ENCODE peak calls at places on chromosomes 5 and 9, in five cellular contexts. One of them, this sample, is unnamed.

GRCh38 chr5:75611324-75612210 is at the start of gene ANKDD1B:
- DNase-seq in HCT116: no peak
- DNase-seq in HepG2: no peak
- DNase-seq in H1: no peak
- DNase-seq in K562: no peak
- DNase-seq in this sample: peak; percentile 59

GRCh38 chr5:10528056-10528816 is 35.6 kb upstream of the ANKRD33B start:
- DNase-seq in K562: no peak
- DNase-seq in HCT116: no peak
- DNase-seq in HepG2: no peak
- DNase-seq in H1: no peak
- DNase-seq in this sample: no peak

GRCh38 chr5:155575861-155576260 is 562.3 kb downstream of the KIF4B start:
- DNase-seq in K562: no peak
- DNase-seq in HepG2: no peak
- DNase-seq in HCT116: no peak
- DNase-seq in H1: no peak
- DNase-seq in this sample: no peak

GRCh38 chr5:82713811-82714210 is 363.4 kb downstream of the TMEM167A start:
- DNase-seq in HCT116: no peak
- DNase-seq in K562: no peak
- DNase-seq in HepG2: no peak
- DNase-seq in H1: no peak
- DNase-seq in this sample: no peak

GRCh38 chr5:78634634-78635033 is 13.9 kb downstream of the LHFPL2 start:
- DNase-seq in H1: no peak
- DNase-seq in HepG2: no peak
- DNase-seq in K562: peak; percentile 45
- DNase-seq in HCT116: no peak
- DNase-seq in this sample: no peak

GRCh38 chr5:68288756-68289134 is 73.2 kb downstream of the PIK3R1 start:
- DNase-seq in H1: no peak
- DNase-seq in HCT116: no peak
- DNase-seq in K562: peak; percentile 37
- DNase-seq in HepG2: no peak
- DNase-seq in this sample: peak; percentile 15

GRCh38 chr5:25339541-25339940 is 694.8 kb upstream of the CDH10 start:
- DNase-seq in HepG2: no peak
- DNase-seq in HCT116: no peak
- DNase-seq in H1: no peak
- DNase-seq in K562: no peak
- DNase-seq in this sample: no peak

GRCh38 chr9:12880406-12881016 is 105.7 kb downstream of the LURAP1L start:
- DNase-seq in H1: no peak
- DNase-seq in K562: no peak
- DNase-seq in HCT116: no peak
- DNase-seq in HepG2: no peak
- DNase-seq in this sample: no peak

GRCh38 chr5:80083115-80083890 is 48.2 kb downstream of the THBS4 start:
- DNase-seq in HCT116: peak; percentile 71
- DNase-seq in HepG2: peak; percentile 54
- DNase-seq in K562: peak; percentile 70
- DNase-seq in H1: no peak
- DNase-seq in this sample: peak; percentile 25

GRCh38 chr5:150661086-150661485 is at the start of gene MYOZ3:
- DNase-seq in HepG2: no peak
- DNase-seq in HCT116: no peak
- DNase-seq in H1: no peak
- DNase-seq in K562: no peak
- DNase-seq in this sample: no peak

GRCh38 chr5:94217216-94217615 is 401.2 kb downstream of the KIAA0825 start:
- DNase-seq in HCT116: no peak
- DNase-seq in H1: no peak
- DNase-seq in HepG2: no peak
- DNase-seq in K562: no peak
- DNase-seq in this sample: no peak

GRCh38 chr5:94223231-94223630 is 395.2 kb downstream of the KIAA0825 start:
- DNase-seq in HCT116: no peak
- DNase-seq in H1: no peak
- DNase-seq in HepG2: no peak
- DNase-seq in K562: no peak
- DNase-seq in this sample: no peak

GRCh38 chr5:94218374-94218773 is 400.0 kb downstream of the KIAA0825 start:
- DNase-seq in HepG2: peak; percentile 21
- DNase-seq in HCT116: no peak
- DNase-seq in K562: no peak
- DNase-seq in H1: no peak
- DNase-seq in this sample: no peak

DNA sequence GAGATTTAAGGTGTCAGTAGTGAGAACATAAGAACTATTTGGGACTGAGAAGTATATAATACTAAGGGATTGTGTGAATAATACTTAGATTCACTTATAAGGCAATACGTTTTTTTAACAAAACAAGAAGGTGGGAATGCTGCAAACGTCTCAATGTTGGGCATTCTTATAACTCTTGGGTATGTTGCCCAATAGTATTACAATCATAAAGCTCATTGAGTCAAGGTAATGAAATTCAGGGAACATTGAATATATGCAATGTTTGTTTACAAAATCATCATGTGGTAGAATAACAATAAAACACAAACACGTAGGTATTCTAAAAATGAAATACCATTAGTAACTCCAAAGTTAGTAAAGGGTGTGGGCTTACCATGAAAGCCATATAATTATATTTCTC is 400.7 kb downstream of the KIAA0825 start:
- DNase-seq in HepG2: no peak
- DNase-seq in H1: no peak
- DNase-seq in K562: no peak
- DNase-seq in HCT116: no peak
- DNase-seq in this sample: no peak
- TF ChIP-seq SP1 in HepG2: no peak
- TF ChIP-seq SP1 in H1: no peak
- TF ChIP-seq SP1 in K562: no peak
- TF ChIP-seq SP1 in HCT116: no peak
- TF ChIP-seq SP1 in this sample: no peak

GRCh38 chr5:1021136-1021968 is 12.8 kb downstream of the NKD2 start:
- DNase-seq in K562: no peak
- DNase-seq in H1: no peak
- DNase-seq in HCT116: no peak
- DNase-seq in HepG2: no peak
- DNase-seq in this sample: peak; percentile 51
- TF ChIP-seq MAX in K562: no peak
- TF ChIP-seq MAX in H1: no peak
- TF ChIP-seq MAX in HCT116: no peak
- TF ChIP-seq MAX in HepG2: no peak
- TF ChIP-seq MAX in this sample: no peak

DNA sequence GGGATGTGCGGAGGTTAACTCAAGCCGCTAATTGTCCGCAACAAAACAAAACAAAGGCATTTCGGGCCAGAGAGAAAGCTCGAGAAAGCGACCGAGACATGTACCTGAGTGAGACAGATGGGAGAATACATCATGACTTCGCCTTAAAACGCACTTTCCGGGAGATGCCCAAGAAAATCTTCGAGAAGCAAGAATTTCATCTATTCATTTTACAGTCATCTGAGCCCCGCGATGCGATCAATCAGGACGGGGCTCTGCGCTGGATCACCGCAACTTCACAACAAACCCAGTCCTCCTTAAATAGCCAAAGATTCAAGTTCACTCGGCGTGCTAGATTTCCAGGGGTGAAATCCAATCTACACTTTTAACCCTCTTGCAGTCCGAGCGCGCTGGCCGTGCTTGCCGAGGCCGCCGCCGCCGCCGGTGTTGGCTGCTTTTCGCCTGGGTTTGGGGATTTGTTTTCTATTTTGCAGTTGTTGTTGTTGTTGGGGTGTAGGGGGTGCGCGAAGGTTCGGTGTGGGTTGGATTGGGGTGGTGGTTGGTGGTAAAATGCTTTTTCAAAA is 482 bp downstream of the NFIB start:
- DNase-seq in HepG2: no peak
- DNase-seq in HCT116: no peak
- DNase-seq in H1: no peak
- DNase-seq in K562: peak; percentile 8
- DNase-seq in this sample: peak; percentile 50
- TF ChIP-seq SP1 in HepG2: no peak
- TF ChIP-seq SP1 in HCT116: no peak
- TF ChIP-seq SP1 in H1: no peak
- TF ChIP-seq SP1 in K562: no peak
- TF ChIP-seq SP1 in this sample: no peak

DNA sequence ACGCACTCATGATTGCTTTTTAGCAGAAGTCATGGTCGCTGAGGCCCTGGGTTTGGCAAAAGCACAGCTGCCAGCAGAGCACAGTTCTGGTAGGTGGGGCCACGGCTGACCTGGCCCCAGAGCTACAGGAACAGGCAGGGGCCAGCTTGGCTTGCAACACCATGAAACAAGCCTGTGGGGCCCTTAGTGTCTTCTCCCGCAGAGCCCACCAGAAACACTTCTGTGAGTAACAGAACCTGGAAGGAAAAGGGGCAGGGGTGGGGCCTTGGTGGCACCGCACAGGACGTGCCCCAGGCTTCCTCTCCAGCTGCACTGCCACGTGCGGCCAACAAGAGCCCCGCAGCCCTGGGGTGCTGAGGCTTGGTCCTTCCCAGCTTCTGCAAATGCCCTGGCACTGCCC is 4.8 kb downstream of the ASB6 start:
- DNase-seq in HCT116: no peak
- DNase-seq in K562: no peak
- DNase-seq in H1: no peak
- DNase-seq in HepG2: no peak
- DNase-seq in this sample: no peak
- TF ChIP-seq MAX in HCT116: no peak
- TF ChIP-seq MAX in K562: no peak
- TF ChIP-seq MAX in H1: no peak
- TF ChIP-seq MAX in HepG2: no peak
- TF ChIP-seq MAX in this sample: no peak

DNA sequence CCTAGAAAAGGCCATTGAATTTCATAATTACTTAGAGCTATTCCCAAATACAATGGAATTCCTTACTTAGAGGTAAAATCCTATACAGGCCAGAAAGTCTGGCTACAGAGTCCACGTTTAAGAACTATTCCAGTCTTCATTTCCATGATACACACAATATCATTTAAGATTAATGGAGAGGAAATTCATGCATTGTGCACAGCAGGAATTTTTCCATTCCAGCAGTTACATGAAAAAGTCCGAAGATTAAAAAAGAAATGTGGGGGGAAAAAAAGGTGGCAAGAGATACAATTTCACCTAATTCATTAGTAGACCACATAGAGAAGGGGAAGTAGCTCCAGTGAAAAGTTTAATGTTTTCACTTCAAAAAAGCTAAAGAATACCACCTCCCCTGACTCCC is 63.1 kb downstream of the CHD1 start:
- DNase-seq in H1: no peak
- DNase-seq in HCT116: no peak
- DNase-seq in K562: no peak
- DNase-seq in HepG2: no peak
- DNase-seq in this sample: no peak
- TF ChIP-seq SP1 in H1: no peak
- TF ChIP-seq SP1 in HCT116: no peak
- TF ChIP-seq SP1 in K562: no peak
- TF ChIP-seq SP1 in HepG2: no peak
- TF ChIP-seq SP1 in this sample: no peak

GRCh38 chr5:5298841-5299543 is 123.5 kb upstream of the ICE1 start:
- DNase-seq in K562: no peak
- DNase-seq in HCT116: no peak
- DNase-seq in H1: no peak
- DNase-seq in HepG2: no peak
- DNase-seq in this sample: no peak
- TF ChIP-seq MAX in K562: no peak
- TF ChIP-seq MAX in HCT116: no peak
- TF ChIP-seq MAX in H1: no peak
- TF ChIP-seq MAX in HepG2: no peak
- TF ChIP-seq MAX in this sample: no peak

DNA sequence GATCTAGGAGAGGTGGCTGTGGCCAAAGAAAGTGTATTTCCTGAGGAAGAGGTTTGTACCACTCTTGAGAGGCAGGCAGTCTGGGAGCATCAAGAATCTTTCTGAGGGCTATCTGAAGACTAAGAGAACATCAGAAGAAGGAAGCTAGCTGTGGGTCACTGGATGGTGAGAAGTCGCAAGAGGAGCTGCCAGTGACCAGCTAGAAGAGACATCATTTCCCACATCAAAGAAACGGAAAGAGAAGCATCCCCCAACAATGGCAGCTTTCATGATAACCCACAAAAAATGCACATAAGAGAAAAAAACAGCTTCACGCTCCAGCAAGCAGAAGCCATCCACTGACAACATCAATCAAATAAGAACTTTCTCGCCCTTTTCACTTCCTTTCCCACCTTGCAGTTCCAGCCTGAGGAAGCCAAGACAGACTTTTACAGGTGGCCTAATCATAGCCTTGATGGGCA is 25.0 kb upstream of the CEP78 start:
- DNase-seq in HCT116: no peak
- DNase-seq in K562: no peak
- DNase-seq in HepG2: no peak
- DNase-seq in H1: no peak
- DNase-seq in this sample: no peak
- TF ChIP-seq SP1 in HCT116: no peak
- TF ChIP-seq SP1 in K562: no peak
- TF ChIP-seq SP1 in HepG2: no peak
- TF ChIP-seq SP1 in H1: no peak
- TF ChIP-seq SP1 in this sample: no peak

This sample was measured in WTC11.